ENCODE peak calls at places on chromosomes 3 and 15, in ten cellular contexts. D is IMR-90, E is thoracic aorta, G is brain microvascular endothelial cell, H is mesendoderm, N is fibroblast of lung, R is tibial artery, K is spleen, P is Panc1, Q is psoas muscle. F is an unnamed sample.

GRCh38 chr15:78537266-78537665 is 3.0 kb upstream of the PSMA4 start:
- DNase-seq in P (no peak), Q (no peak), N (no peak), G (no peak), D (no peak), R (no peak), H (no peak), E (no peak), K (no peak), F (peak)

GRCh38 chr3:70281663-70282062 is 30.8 kb downstream of the MDFIC2 start:
- DNase-seq in K (no peak), N (peak), H (no peak), P (no peak), G (peak), D (peak), R (no peak), E (no peak), Q (no peak), F (peak)

GRCh38 chr3:72242326-72242725 is 457.4 kb upstream of the PROK2 start:
- DNase-seq in R (no peak), N (no peak), H (no peak), G (no peak), D (no peak), K (no peak), E (no peak), P (no peak), Q (no peak), F (no peak)

GRCh38 chr15:79171320-79172031 is 80.9 kb upstream of the RASGRF1 start:
- DNase-seq in P (no peak), G (no peak), K (no peak), D (no peak), R (no peak), E (no peak), H (peak), N (no peak), Q (no peak), F (no peak)

GRCh38 chr3:130906374-130906995 is 12.6 kb downstream of the ATP2C1 start:
- DNase-seq in H (no peak), K (no peak), N (peak), D (peak), R (no peak), P (no peak), Q (no peak), G (peak), E (no peak), F (no peak)

GRCh38 chr3:64351713-64352595 is 126.7 kb upstream of the PRICKLE2 start:
- DNase-seq in G (peak), R (no peak), P (no peak), K (no peak), E (no peak), N (peak), H (no peak), Q (no peak), D (peak), F (no peak)

GRCh38 chr3:185954366-185954723 is 16.5 kb upstream of the TRA2B start:
- DNase-seq in P (no peak), E (no peak), R (no peak), Q (no peak), N (no peak), G (no peak), K (no peak), H (no peak), D (peak), F (no peak)

GRCh38 chr3:176663819-176664218 is 533.5 kb downstream of the TBL1XR1 start:
- DNase-seq in G (peak), E (no peak), R (no peak), Q (no peak), K (no peak), N (peak), H (peak), P (no peak), D (peak), F (peak)

GRCh38 chr3:187777331-187778046 is 32.2 kb upstream of the BCL6 start:
- DNase-seq in H (no peak), G (no peak), D (peak), P (no peak), R (peak), N (peak), Q (no peak), K (no peak), E (no peak), F (no peak)

GRCh38 chr15:59696332-59696731 is 7.2 kb upstream of the BNIP2 start:
- DNase-seq in P (no peak), K (no peak), Q (no peak), G (no peak), R (no peak), E (no peak), H (peak), N (no peak), D (no peak), F (no peak)

GRCh38 chr3:39972508-39972907 is 163.1 kb downstream of the MYRIP start:
- DNase-seq in H (no peak), Q (no peak), K (no peak), G (no peak), D (no peak), R (no peak), E (no peak), P (no peak), N (no peak), F (no peak)

GRCh38 chr3:36937492-36937891 is 7.4 kb downstream of the TRANK1 start:
- DNase-seq in K (no peak), Q (no peak), R (no peak), D (no peak), H (no peak), N (peak), E (no peak), G (no peak), P (no peak), F (no peak)

GRCh38 chr3:51535146-51536019 is 3.1 kb upstream of the RAD54L2 start:
- DNase-seq in H (no peak), E (no peak), K (peak), Q (no peak), R (no peak), G (no peak), D (no peak), N (peak), P (no peak), F (no peak)

GRCh38 chr3:52225452-52226228 is at the start of gene TLR9:
- DNase-seq in Q (peak), P (no peak), D (no peak), H (no peak), E (no peak), K (peak), N (no peak), G (no peak), R (no peak), F (no peak)

GRCh38 chr3:52787672-52788625 is 6.6 kb upstream of the ITIH3 start:
- DNase-seq in R (peak), N (no peak), P (no peak), G (no peak), Q (no peak), E (no peak), H (no peak), D (no peak), K (peak), F (no peak)

GRCh38 chr3:163138258-163138657 is 1641.7 kb downstream of the OTOL1 start:
- DNase-seq in G (no peak), Q (no peak), P (no peak), R (no peak), K (no peak), H (no peak), E (no peak), D (no peak), N (no peak), F (no peak)

GRCh38 chr3:107431048-107431297 is 53.7 kb downstream of the CCDC54 start:
- DNase-seq in E (no peak), Q (no peak), P (no peak), N (no peak), H (no peak), K (no peak), G (no peak), R (peak), D (peak), F (no peak)

GRCh38 chr15:67080118-67080899 is 14.9 kb downstream of the SMAD3 start:
- DNase-seq in D (peak), Q (peak), E (no peak), P (no peak), R (peak), K (no peak), N (peak), H (no peak), G (no peak), F (no peak)

GRCh38 chr15:44468713-44469385 is 41.4 kb downstream of the CTDSPL2 start:
- DNase-seq in Q (no peak), D (peak), P (peak), E (no peak), G (peak), H (no peak), R (no peak), N (peak), K (no peak), F (no peak)

GRCh38 chr3:127717357-127718243 is 44.8 kb downstream of the ABTB1 start:
- DNase-seq in R (no peak), K (no peak), E (no peak), Q (no peak), P (no peak), H (no peak), N (no peak), G (no peak), D (no peak), F (no peak)

GRCh38 chr3:161295325-161295724 is 74.2 kb downstream of the NMD3 start:
- DNase-seq in H (no peak), K (no peak), D (no peak), P (no peak), E (no peak), N (peak), G (no peak), Q (no peak), R (no peak), F (no peak)

GRCh38 chr3:37558580-37558979 is 303.1 kb upstream of the CTDSPL start:
- DNase-seq in K (no peak), H (no peak), Q (no peak), D (no peak), R (no peak), E (no peak), N (no peak), G (no peak), P (no peak), F (no peak)

GRCh38 chr3:13018039-13018431 is 55.2 kb downstream of the IQSEC1 start:
- DNase-seq in N (no peak), Q (peak), K (peak), D (no peak), P (no peak), R (no peak), G (no peak), E (no peak), H (peak), F (no peak)

GRCh38 chr3:111913163-111913763 is 54.2 kb downstream of the PHLDB2 start:
- DNase-seq in Q (no peak), E (no peak), R (no peak), G (no peak), K (no peak), P (no peak), H (peak), N (no peak), D (no peak), F (no peak)

GRCh38 chr15:70096215-70096974 is 1.3 kb downstream of the TLE3 start:
- DNase-seq in E (no peak), Q (peak), R (peak), D (peak), N (peak), G (peak), H (peak), K (peak), P (no peak), F (peak)

GRCh38 chr15:88661041-88661765 is 22.4 kb downstream of the ISG20 start:
- DNase-seq in K (no peak), E (no peak), P (no peak), Q (no peak), G (no peak), R (no peak), N (peak), H (no peak), D (peak), F (no peak)

GRCh38 chr3:130345487-130346079 is at the start of gene COL6A5:
- DNase-seq in P (no peak), R (no peak), Q (no peak), K (no peak), E (no peak), D (no peak), H (peak), G (no peak), N (no peak), F (peak)

GRCh38 chr3:45612918-45613602 is 18.5 kb downstream of the LIMD1 start:
- DNase-seq in P (no peak), R (no peak), E (no peak), N (peak), G (no peak), H (no peak), Q (no peak), D (peak), K (no peak), F (no peak)

GRCh38 chr3:43043071-43043766 is 62.7 kb downstream of the POMGNT2 start:
- DNase-seq in E (no peak), H (no peak), R (no peak), N (no peak), K (no peak), Q (no peak), G (no peak), P (no peak), D (no peak), F (no peak)

GRCh38 chr15:27769652-27770051 is 329.5 kb downstream of the OCA2 start:
- DNase-seq in G (no peak), P (no peak), D (no peak), N (no peak), K (no peak), R (no peak), H (no peak), Q (no peak), E (no peak), F (no peak)

GRCh38 chr3:20054549-20054987 is 14.3 kb downstream of the KAT2B start:
- DNase-seq in N (peak), H (no peak), K (peak), P (peak), E (peak), R (peak), D (peak), Q (peak), G (peak), F (peak)

GRCh38 chr3:38031022-38031994 is 1.9 kb upstream of the PLCD1 start:
- DNase-seq in G (no peak), R (peak), P (no peak), H (peak), N (peak), K (no peak), E (peak), D (no peak), Q (peak), F (peak)

GRCh38 chr15:44676676-44677075 is 13.2 kb upstream of the SPG11 start:
- DNase-seq in G (no peak), E (no peak), H (no peak), K (no peak), D (no peak), N (no peak), P (no peak), R (no peak), Q (no peak), F (no peak)

GRCh38 chr3:170749765-170750477 is 120.1 kb downstream of the RPL22L1 start:
- DNase-seq in R (no peak), N (peak), E (no peak), D (peak), G (no peak), Q (no peak), K (no peak), H (no peak), P (no peak), F (no peak)

GRCh38 chr3:60469481-60469880 is 781.8 kb downstream of the FHIT start:
- DNase-seq in P (no peak), N (no peak), K (no peak), G (no peak), Q (no peak), H (no peak), E (no peak), R (no peak), D (no peak), F (no peak)

GRCh38 chr15:50828610-50829206 is 63.2 kb upstream of the SPPL2A start:
- DNase-seq in Q (peak), E (no peak), D (peak), G (peak), P (no peak), N (peak), H (peak), K (no peak), R (peak), F (peak)

DNA sequence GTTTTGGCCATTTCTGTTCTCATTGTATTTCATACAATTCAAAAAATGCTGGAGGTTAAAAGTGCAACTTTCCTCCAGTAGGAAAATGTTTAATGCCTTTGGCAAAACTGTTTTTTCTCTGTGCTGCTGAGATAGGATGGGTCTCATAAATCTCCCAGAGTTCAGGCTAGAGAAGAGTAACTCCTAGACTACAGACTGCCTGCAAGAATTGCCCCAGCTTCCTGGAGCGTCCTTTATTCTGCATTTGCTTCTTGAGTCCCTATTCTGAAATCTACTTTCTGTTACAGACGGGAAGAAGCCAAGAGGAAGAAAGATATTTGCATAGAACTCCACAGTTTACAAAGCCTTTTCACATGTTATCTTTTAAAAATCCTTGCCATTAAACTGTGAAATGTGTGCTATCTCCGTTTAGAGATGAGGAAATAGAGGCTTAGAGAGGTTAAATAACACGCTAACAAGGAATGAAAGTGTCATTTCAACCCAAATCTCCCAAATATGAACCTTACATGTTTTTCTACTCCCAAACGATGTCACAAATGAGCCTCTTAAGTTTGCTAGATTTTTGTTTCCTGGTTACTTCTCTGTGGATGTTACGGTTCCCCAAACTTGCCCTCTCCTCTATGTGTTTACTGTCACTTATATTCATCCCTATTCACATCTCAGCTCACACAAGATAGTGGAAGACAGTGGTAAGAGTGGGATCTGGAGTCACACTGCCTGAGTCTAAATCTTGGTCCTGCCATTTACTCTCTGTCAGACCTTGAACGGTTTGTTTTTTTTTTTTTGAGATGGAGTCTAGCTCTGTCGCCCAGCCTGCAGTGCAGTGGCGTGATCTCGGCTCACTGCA is 17.4 kb downstream of the NANOGP8 start:
- DNase-seq in P (no peak), E (no peak), H (peak), G (no peak), K (no peak), Q (no peak), D (no peak), R (no peak), N (no peak), F (no peak)
- H3K4me3 ChIP-seq in P (no peak), E (no peak), H (no peak), G (no peak), K (no peak), Q (no peak), D (no peak), R (no peak), N (no peak), F (no peak)

GRCh38 chr3:30616347-30617027 is 10.1 kb downstream of the TGFBR2 start:
- DNase-seq in D (no peak), G (no peak), N (no peak), K (no peak), H (no peak), E (no peak), P (no peak), Q (no peak), R (no peak), F (no peak)
- H3K27ac ChIP-seq in D (peak), G (no peak), N (no peak), K (peak), H (no peak), E (no peak), P (no peak), Q (no peak), R (peak), F (no peak)

DNA sequence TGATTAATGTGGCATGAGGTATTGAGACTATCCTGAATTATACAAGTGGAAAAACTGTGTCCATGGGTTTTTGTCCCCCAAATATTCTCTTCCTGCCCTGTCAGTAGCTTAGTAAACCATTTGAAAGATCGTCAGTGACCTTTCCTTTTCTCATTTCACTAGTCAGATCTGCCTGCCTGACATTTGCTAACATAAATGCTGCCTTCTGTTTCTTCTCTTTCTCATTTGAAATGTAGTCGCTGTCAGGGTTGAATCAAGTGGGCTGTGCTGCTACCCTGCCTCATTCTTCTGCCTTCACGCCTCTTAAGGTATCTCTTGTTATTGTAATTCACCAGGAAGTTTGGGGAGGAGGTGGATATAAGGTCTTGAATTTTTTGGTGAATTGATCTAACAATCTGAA is 67.5 kb downstream of the LRCH3 start:
- DNase-seq in N (no peak), H (peak), Q (no peak), K (no peak), E (no peak), P (no peak), R (no peak), G (no peak), D (no peak), F (no peak)
- H3K4me3 ChIP-seq in N (no peak), H (no peak), Q (no peak), K (no peak), E (no peak), P (no peak), R (no peak), G (no peak), D (no peak), F (no peak)

GRCh38 chr3:58296269-58296668 is 9.8 kb upstream of the RPP14 start:
- DNase-seq in N (no peak), K (no peak), P (no peak), H (no peak), D (no peak), R (no peak), E (no peak), Q (no peak), G (no peak), F (no peak)

GRCh38 chr3:58298189-58298588 is 7.9 kb upstream of the RPP14 start:
- DNase-seq in Q (no peak), P (no peak), G (no peak), D (no peak), E (no peak), K (no peak), H (no peak), R (no peak), N (no peak), F (no peak)

GRCh38 chr3:58296843-58297242 is 9.2 kb upstream of the RPP14 start:
- DNase-seq in Q (no peak), N (no peak), D (no peak), H (no peak), K (no peak), R (no peak), P (no peak), G (no peak), E (no peak), F (no peak)

DNA sequence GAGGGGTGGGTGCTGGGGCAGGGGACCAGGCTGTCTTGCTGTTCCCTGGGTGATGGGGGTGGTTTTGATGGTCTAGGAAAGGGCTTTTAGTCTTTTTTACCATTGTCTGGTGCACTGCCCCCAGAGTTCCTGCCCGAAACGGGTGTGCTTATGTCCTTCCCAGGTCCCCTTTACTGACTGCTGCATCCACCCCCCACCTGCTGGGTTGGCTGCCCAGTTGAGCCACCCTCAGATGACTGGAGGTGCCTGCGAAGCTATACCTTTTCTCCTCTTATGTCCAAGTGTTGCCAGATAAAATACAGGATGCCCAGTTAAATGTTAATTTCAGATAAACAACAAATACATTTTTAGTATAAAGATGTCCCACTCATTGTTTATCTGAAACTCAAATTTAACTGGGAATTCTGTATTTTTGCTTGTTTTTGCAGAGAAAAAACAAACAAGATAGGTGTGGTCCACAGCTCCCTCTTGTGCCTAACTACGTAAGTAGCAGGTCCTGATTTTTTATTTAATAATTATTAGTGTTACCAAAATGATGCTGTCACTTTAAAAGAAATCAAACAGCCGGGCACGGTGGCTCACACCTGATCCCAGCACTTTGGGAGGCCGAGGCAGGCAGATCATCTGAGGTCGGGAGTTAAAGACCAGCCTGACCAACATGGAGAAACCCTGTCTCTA is 6.1 kb upstream of the RPP14 start:
- DNase-seq in G (peak), H (peak), K (no peak), E (no peak), Q (no peak), R (no peak), N (peak), P (no peak), D (peak), F (peak)
- H3K27ac ChIP-seq in G (no peak), H (no peak), K (no peak), E (no peak), Q (no peak), R (no peak), N (no peak), P (no peak), D (no peak), F (no peak)